ENCODE peak calls at places on chromosome 1, in eight cellular contexts. J is CD4-positive, alpha-beta memory T cell; M is Caco-2; D is spleen; O is tibial nerve; H is Karpas-422; U is suprapubic skin; A is aorta. R is an unnamed sample.

GRCh38 chr1:24929876-24930702 is at the start of gene RUNX3:
- DNase-seq in U (no peak), J (peak; percentile 93), D (peak; percentile 98), A (peak; percentile 88), O (no peak), H (peak; percentile 98), M (peak; percentile 51), R (peak; percentile 95)

GRCh38 chr1:35269190-35269988 is 880 bp downstream of the ZMYM4 start:
- DNase-seq in D (no peak), O (no peak), H (no peak), U (no peak), J (no peak), M (no peak), A (no peak), R (no peak)

GRCh38 chr1:9626201-9626608 is 25.3 kb upstream of the PIK3CD start:
- DNase-seq in U (no peak), O (no peak), H (no peak), M (no peak), D (peak; percentile 87), A (no peak), J (peak; percentile 62), R (no peak)

GRCh38 chr1:74463301-74463988 is 49.0 kb downstream of the LRRC53 start:
- DNase-seq in U (no peak), D (no peak), J (no peak), A (no peak), H (no peak), O (no peak), M (no peak), R (no peak)

GRCh38 chr1:173507205-173507846 is 30.2 kb downstream of the PRDX6 start:
- DNase-seq in J (no peak), U (no peak), D (no peak), A (no peak), O (no peak), H (no peak), M (no peak), R (no peak)

GRCh38 chr1:186146971-186147370 is 228.1 kb downstream of the TPR start:
- DNase-seq in M (no peak), D (no peak), A (no peak), J (no peak), O (no peak), H (no peak), U (no peak), R (no peak)

GRCh38 chr1:32969556-32969955 is 4.9 kb upstream of the RNF19B start:
- DNase-seq in A (no peak), M (no peak), H (no peak), D (no peak), O (no peak), U (no peak), J (no peak), R (no peak)

GRCh38 chr1:22537441-22538139 is 25.7 kb upstream of the EPHA8 start:
- DNase-seq in J (no peak), H (no peak), O (no peak), A (no peak), U (no peak), D (no peak), M (no peak), R (no peak)

GRCh38 chr1:11736746-11737639 is 1.1 kb downstream of the AGTRAP start:
- DNase-seq in O (peak; percentile 37), M (peak; percentile 72), A (peak; percentile 89), H (peak; percentile 73), U (no peak), D (peak; percentile 88), J (peak; percentile 56), R (peak; percentile 35)

GRCh38 chr1:22496536-22497160 is 45.0 kb downstream of the ZBTB40 start:
- DNase-seq in H (no peak), O (no peak), D (no peak), J (no peak), M (no peak), A (no peak), U (no peak), R (no peak)

GRCh38 chr1:223796210-223796609 is 49.5 kb downstream of the TP53BP2 start:
- DNase-seq in O (no peak), J (no peak), U (no peak), M (no peak), A (no peak), H (no peak), D (no peak), R (no peak)
- H3K36me3 ChIP-seq in O (peaks cover 26% of the 10 kb centered on the region), J (peaks cover 44% of the 10 kb centered on the region), U (peaks cover 74% of the 10 kb centered on the region), M (no peaks in the 10 kb centered on the region), A (peaks cover 8% of the 10 kb centered on the region), H (no peaks in the 10 kb centered on the region), D (no peaks in the 10 kb centered on the region), R (peaks cover 43% of the 10 kb centered on the region)

DNA sequence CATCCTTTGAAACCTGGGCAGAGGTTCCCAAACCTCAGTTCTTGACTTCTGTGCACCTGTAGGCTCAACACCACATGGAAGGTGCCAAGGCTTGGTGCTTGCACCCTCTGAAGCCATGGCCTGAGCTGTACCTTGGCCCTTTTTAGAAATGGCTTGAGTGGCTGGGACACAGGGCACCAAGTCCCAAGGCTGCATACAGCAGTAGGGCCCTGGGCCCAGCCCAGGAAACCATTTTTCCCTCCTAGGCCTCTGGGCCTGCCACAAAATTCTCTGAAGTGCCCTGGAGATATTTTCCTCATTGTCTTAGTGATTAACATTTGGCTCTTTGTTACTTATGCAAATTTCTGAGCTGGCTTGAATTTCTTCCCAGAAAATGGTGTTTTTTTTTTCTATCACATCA is 65.6 kb upstream of the ACTRT2 start:
- DNase-seq in U (no peak), O (no peak), M (no peak), H (no peak), J (no peak), D (peak; percentile 3), A (no peak), R (no peak)
- H3K9me3 ChIP-seq in U (peaks cover 8% of the 10 kb centered on the region), O (peaks cover 67% of the 10 kb centered on the region), M (no peaks in the 10 kb centered on the region), H (peaks cover 15% of the 10 kb centered on the region), J (no peaks in the 10 kb centered on the region), D (peaks cover 57% of the 10 kb centered on the region), A (no peaks in the 10 kb centered on the region), R (no peaks in the 10 kb centered on the region)

GRCh38 chr1:6470132-6471085 is 4.4 kb upstream of the TNFRSF25 start:
- DNase-seq in O (no peak), J (no peak), U (no peak), H (no peak), M (no peak), D (no peak), A (no peak), R (no peak)
- H3K36me3 ChIP-seq in O (no peaks in the 10 kb centered on the region), J (no peaks in the 10 kb centered on the region), U (peaks cover 53% of the 10 kb centered on the region), H (no peaks in the 10 kb centered on the region), M (peaks cover 4% of the 10 kb centered on the region), D (no peaks in the 10 kb centered on the region), A (no peaks in the 10 kb centered on the region), R (no peaks in the 10 kb centered on the region)

GRCh38 chr1:79791488-79792211 is 785.1 kb upstream of the ADGRL4 start:
- DNase-seq in D (no peak), O (no peak), M (no peak), A (no peak), J (no peak), H (no peak), U (no peak), R (no peak)

GRCh38 chr1:79790950-79791349 is 784.4 kb upstream of the ADGRL4 start:
- DNase-seq in H (no peak), A (no peak), O (no peak), D (no peak), U (no peak), M (no peak), J (no peak), R (no peak)

GRCh38 chr1:79785964-79786363 is 779.4 kb upstream of the ADGRL4 start:
- DNase-seq in U (no peak), O (no peak), A (no peak), H (no peak), M (no peak), J (no peak), D (no peak), R (no peak)

GRCh38 chr1:79792212-79792575 is 785.7 kb upstream of the ADGRL4 start:
- DNase-seq in M (no peak), U (no peak), D (no peak), H (no peak), O (no peak), A (no peak), J (no peak), R (no peak)

DNA sequence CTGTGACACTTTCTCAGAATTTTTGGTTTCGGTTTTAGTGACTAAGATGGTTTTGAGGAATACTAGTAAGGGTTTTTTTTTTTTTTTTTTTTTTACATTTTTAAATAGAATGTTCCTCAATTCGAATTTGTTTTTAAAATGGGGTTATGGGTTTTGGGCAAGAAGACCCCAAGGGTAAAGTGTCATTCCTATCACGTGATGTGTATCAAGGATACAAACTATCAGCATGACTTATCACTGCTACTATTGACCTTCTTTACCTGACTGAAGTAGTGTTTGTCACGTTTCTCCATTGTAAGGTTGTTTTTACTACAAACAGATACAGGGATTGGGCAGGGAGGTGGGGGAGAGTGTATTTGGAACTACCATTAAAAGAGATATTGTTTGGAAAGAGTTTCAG is 781.1 kb upstream of the ADGRL4 start:
- DNase-seq in J (no peak), U (no peak), M (no peak), O (no peak), D (no peak), H (no peak), A (no peak), R (no peak)
- H3K9me3 ChIP-seq in J (no peaks in the 10 kb centered on the region), U (no peaks in the 10 kb centered on the region), M (no peaks in the 10 kb centered on the region), O (no peaks in the 10 kb centered on the region), D (no peaks in the 10 kb centered on the region), H (peaks cover 14% of the 10 kb centered on the region), A (no peaks in the 10 kb centered on the region), R (no peaks in the 10 kb centered on the region)

GRCh38 chr1:224406216-224406615 is 28.4 kb downstream of the WDR26 start:
- DNase-seq in H (no peak), U (no peak), D (no peak), M (no peak), A (no peak), J (no peak), O (no peak), R (no peak)

GRCh38 chr1:224408294-224408590 is 26.4 kb downstream of the WDR26 start:
- DNase-seq in A (no peak), D (no peak), U (no peak), J (no peak), O (no peak), M (no peak), H (no peak), R (no peak)

GRCh38 chr1:224407546-224408293 is 26.9 kb downstream of the WDR26 start:
- DNase-seq in H (no peak), J (no peak), M (no peak), O (no peak), D (no peak), A (no peak), U (no peak), R (no peak)

DNA sequence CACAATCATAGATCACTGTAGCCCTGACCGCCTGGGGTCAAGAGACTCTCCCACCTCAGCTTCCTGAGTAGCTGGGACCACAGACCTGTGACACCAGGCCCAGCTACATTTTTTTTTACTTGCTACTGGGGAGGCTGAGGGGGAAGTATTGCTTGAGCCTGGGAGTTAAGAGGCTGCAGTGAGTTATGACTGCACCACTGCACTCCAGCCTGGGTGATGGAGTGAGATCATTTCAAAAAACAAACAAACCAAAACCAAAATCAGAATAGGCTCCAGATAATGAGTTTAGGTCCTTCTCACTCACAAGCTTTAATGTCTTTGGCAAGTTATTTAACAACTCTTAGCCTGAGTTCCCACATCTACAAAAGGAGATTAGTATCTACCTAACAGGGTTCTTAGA is 22.8 kb downstream of the WDR26 start:
- DNase-seq in M (no peak), J (no peak), A (no peak), U (no peak), D (no peak), H (no peak), O (no peak), R (no peak)
- H3K36me3 ChIP-seq in M (peaks cover 4% of the 10 kb centered on the region), J (peaks cover 31% of the 10 kb centered on the region), A (peaks cover 2% of the 10 kb centered on the region), U (peaks cover 86% of the 10 kb centered on the region), D (no peaks in the 10 kb centered on the region), H (peaks cover 46% of the 10 kb centered on the region), O (peaks cover 13% of the 10 kb centered on the region), R (peaks cover 23% of the 10 kb centered on the region)

GRCh38 chr1:224932607-224933249 is 3.3 kb downstream of the DNAH14 start:
- DNase-seq in J (no peak), U (no peak), D (no peak), A (no peak), O (no peak), H (no peak), M (no peak), R (no peak)
- H3K9me3 ChIP-seq in J (peaks cover 16% of the 10 kb centered on the region), U (peaks cover 19% of the 10 kb centered on the region), D (peaks cover 30% of the 10 kb centered on the region), A (peaks cover 2% of the 10 kb centered on the region), O (peaks cover 54% of the 10 kb centered on the region), H (peaks cover 19% of the 10 kb centered on the region), M (peaks cover 30% of the 10 kb centered on the region), R (peaks cover 10% of the 10 kb centered on the region)

R was measured in CD8-positive, alpha-beta memory T cell.